ENCODE peak calls at places on chromosome 1, in four cellular contexts. M is H1, Q is IMR-90, J is mesendoderm. C is an unnamed sample.

GRCh38 chr1:169795687-169796086 is 980 bp upstream of the METTL18 start:
- DNase-seq in J (peak; percentile 42), Q (no peak), M (no peak), C (no peak)

GRCh38 chr1:219876798-219877209 is 51.6 kb downstream of the SLC30A10 start:
- DNase-seq in M (no peak), Q (no peak), J (no peak), C (no peak)

GRCh38 chr1:119676571-119677206 is 28.6 kb upstream of the ZNF697 start:
- DNase-seq in J (peak; percentile 47), M (no peak), Q (no peak), C (no peak)

GRCh38 chr1:55542901-55543504 is 327.8 kb upstream of the USP24 start:
- DNase-seq in Q (peak; percentile 84), J (no peak), M (no peak), C (no peak)

GRCh38 chr1:31523769-31524168 is 52.5 kb upstream of the TINAGL1 start:
- DNase-seq in J (no peak), M (no peak), Q (no peak), C (no peak)

GRCh38 chr1:21634481-21635137 is 34.5 kb downstream of the RAP1GAP start:
- DNase-seq in M (no peak), J (no peak), Q (no peak), C (no peak)

GRCh38 chr1:222099746-222100145 is 357.9 kb upstream of the DUSP10 start:
- DNase-seq in Q (no peak), M (no peak), J (no peak), C (no peak)

GRCh38 chr1:33039840-33040239 is 3.2 kb upstream of the AK2 start:
- DNase-seq in Q (no peak), J (no peak), M (no peak), C (no peak)

GRCh38 chr1:21607549-21608529 is 61.3 kb downstream of the RAP1GAP start:
- DNase-seq in Q (peak; percentile 58), M (peak; percentile 100), J (peak; percentile 100), C (peak; percentile 95)

GRCh38 chr1:158075078-158075477 is 81.6 kb downstream of the KIRREL1 start:
- DNase-seq in Q (no peak), J (no peak), M (no peak), C (no peak)

GRCh38 chr1:66981679-66982078 is 56.9 kb downstream of the MIER1 start:
- DNase-seq in Q (peak; percentile 18), M (no peak), J (no peak), C (no peak)

GRCh38 chr1:3922201-3922725 is 22.2 kb upstream of the C1orf174 start:
- DNase-seq in Q (no peak), M (no peak), J (no peak), C (no peak)
- H3K4me2 ChIP-seq in Q (no peak overlapping the region), M (no peak overlapping the region), J (no peak overlapping the region), C (no peak overlapping the region)

GRCh38 chr1:1569341-1569740 is 5.3 kb downstream of the SSU72 start:
- DNase-seq in Q (no peak), J (no peak), M (no peak), C (no peak)

GRCh38 chr1:1577367-1578011 is 2.8 kb upstream of the SSU72 start:
- DNase-seq in M (no peak), J (no peak), Q (no peak), C (no peak)

GRCh38 chr1:1578371-1578940 is 3.8 kb upstream of the SSU72 start:
- DNase-seq in Q (no peak), J (no peak), M (no peak), C (no peak)

GRCh38 chr1:1573843-1574720 is 581 bp downstream of the SSU72 start:
- DNase-seq in J (peak; percentile 79), M (no peak), Q (peak; percentile 56), C (peak; percentile 65)

DNA sequence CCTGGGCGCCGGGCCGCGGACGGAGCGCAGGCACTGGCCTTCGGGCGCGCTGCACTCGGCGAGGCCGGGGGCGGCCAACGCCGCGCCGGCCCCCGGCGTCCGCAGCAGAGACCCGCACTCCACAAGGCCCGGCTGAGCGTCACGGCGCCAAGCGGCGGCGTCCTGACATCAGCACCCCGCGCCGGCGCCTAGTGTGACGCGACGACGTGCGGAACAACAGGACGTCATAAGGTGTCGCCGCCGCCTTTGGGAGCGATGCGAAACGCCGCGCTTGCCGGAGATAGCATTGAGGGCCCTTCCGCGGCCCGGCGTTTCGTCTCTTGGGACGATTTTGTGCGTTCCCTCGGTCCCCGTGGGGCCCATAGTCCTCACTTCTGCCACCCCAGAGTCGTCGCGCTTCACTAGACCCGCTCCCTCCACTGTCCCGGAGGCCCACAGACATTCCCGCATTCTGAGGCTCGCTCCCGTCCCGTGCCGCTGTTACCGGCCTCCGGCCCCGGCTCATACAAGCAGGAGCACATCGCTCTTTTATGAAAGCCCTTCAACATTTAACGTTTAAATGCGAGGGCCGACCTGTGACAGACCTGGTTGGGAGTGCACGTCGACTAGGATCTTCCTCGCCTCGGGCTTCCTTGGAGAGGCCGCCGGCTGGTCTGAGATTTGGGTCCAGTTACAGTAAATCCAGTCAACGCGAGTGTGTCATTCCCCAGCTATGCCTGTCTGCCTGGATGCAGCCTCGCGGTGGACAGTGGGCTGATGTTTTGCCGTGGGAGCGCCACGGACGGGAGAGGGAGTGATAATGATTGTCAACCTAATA is at the start of gene SSU72:
- DNase-seq in Q (peak; percentile 92), M (peak; percentile 70), J (peak; percentile 96), C (peak; percentile 91)
- H2BK5ac ChIP-seq in Q (peak within 1 kb of the TSS; percentile 87), M (peak within 1 kb of the TSS; percentile 96), J (peak within 1 kb of the TSS; percentile 96), C (peak within 1 kb of the TSS; percentile 93)

DNA sequence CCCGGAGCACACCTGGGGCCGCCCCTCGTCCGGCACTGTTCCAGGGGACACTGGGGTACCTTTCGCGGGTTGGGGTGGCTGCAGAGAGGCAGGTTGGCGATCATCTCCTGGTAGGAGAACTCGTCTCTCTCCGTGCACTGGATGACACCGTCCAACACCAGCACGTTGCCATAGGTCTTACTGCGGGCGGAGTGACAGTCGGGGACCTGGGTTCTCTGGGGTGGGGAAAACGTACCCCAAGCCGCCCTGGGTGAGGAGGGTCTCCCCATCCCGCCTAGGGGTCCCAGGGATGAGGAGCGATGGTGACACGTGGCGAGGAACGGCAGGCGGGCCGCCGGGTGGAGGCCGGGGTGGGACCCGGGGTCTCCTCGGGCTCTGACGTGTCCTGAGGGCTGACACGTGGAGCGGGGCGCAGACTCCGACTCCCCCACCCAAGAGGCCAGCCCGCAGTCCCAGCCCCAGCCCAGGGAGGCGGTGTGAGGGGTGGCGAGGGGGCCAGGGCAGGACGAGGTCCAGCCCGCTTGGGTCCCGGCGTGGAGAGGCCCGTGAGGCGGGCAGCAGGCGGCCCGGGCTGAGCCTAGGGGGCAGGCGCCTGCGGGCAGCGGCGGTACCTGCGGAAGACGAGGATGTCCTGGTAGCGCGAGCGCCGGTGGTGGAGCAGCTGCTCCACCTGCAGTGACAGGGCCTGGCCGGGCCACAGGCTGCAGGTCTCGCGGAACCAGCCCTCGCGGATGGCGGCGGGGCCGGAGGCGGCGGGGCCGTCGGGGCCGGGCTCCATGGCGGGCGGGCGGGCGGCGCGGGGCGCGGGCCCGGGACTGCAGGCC is 440 bp downstream of the SRM start:
- DNase-seq in Q (no peak), M (no peak), J (no peak), C (no peak)
- H3K18ac ChIP-seq in Q (no peak overlapping the region), M (peak overlapping the region; percentile 90), J (peak overlapping the region; percentile 81), C (peak overlapping the region; percentile 97)

GRCh38 chr1:10280442-10281350 is 70.3 kb downstream of the KIF1B start:
- DNase-seq in J (no peak), M (no peak), Q (peak; percentile 68), C (no peak)
- H3K4me2 ChIP-seq in J (no peak overlapping the region), M (no peak overlapping the region), Q (peak overlapping the region; percentile 47), C (no peak overlapping the region)

GRCh38 chr1:230558324-230558723 is 84.0 kb upstream of the COG2 start:
- DNase-seq in J (no peak), Q (no peak), M (no peak), C (no peak)
- H2BK5ac ChIP-seq in J (no peak overlapping the region), Q (no peak overlapping the region), M (no peak overlapping the region), C (no peak overlapping the region)

C was measured in neuronal stem cell.